ENCODE peak calls at places on chromosomes 13 and 19, in nine cellular contexts. W, M, X, C, U, O, B, Y and Z are unnamed samples.

GRCh38 chr13:21929400-21929799 is 258.5 kb downstream of the FGF9 start:
- DNase-seq in U (no peak), X (no peak), C (no peak), Y (no peak), O (no peak), M (no peak), B (no peak), W (no peak), Z (no peak)

GRCh38 chr19:5093297-5093858 is 124.5 kb downstream of the KDM4B start:
- DNase-seq in M (no peak), X (no peak), B (peak; percentile 61), W (no peak), C (peak; percentile 64), O (no peak), Y (no peak), U (no peak), Z (no peak)

GRCh38 chr13:94947392-94947791 is 235.0 kb upstream of the SOX21 start:
- DNase-seq in M (no peak), O (no peak), B (no peak), U (no peak), C (no peak), Y (no peak), X (no peak), W (no peak), Z (no peak)

GRCh38 chr13:68993154-68993553 is 1114.5 kb upstream of the ATXN8OS start:
- DNase-seq in W (no peak), O (no peak), M (no peak), B (no peak), C (no peak), Y (no peak), X (no peak), U (no peak), Z (no peak)

GRCh38 chr13:99045396-99045795 is 67.5 kb upstream of the DOCK9 start:
- DNase-seq in U (no peak), B (no peak), O (no peak), C (no peak), Y (no peak), X (no peak), W (no peak), M (peak; percentile 58), Z (no peak)

GRCh38 chr13:27264181-27264580 is 6.4 kb upstream of the RASL11A start:
- DNase-seq in M (peak; percentile 89), O (no peak), C (no peak), X (no peak), U (no peak), B (no peak), W (no peak), Y (no peak), Z (no peak)

GRCh38 chr13:95155093-95155492 is 146.2 kb downstream of the ABCC4 start:
- DNase-seq in W (no peak), C (no peak), Y (no peak), M (no peak), U (no peak), X (no peak), O (no peak), B (no peak), Z (no peak)

GRCh38 chr13:51557875-51558604 is 26.2 kb upstream of the WDFY2 start:
- DNase-seq in B (no peak), U (peak; percentile 44), M (peak; percentile 88), W (no peak), Y (no peak), O (no peak), X (no peak), C (no peak), Z (no peak)

GRCh38 chr19:38784224-38784623 is 4.8 kb upstream of the LGALS7B start:
- DNase-seq in U (no peak), B (no peak), Y (no peak), X (no peak), W (no peak), O (no peak), C (no peak), M (peak; percentile 46), Z (no peak)

DNA sequence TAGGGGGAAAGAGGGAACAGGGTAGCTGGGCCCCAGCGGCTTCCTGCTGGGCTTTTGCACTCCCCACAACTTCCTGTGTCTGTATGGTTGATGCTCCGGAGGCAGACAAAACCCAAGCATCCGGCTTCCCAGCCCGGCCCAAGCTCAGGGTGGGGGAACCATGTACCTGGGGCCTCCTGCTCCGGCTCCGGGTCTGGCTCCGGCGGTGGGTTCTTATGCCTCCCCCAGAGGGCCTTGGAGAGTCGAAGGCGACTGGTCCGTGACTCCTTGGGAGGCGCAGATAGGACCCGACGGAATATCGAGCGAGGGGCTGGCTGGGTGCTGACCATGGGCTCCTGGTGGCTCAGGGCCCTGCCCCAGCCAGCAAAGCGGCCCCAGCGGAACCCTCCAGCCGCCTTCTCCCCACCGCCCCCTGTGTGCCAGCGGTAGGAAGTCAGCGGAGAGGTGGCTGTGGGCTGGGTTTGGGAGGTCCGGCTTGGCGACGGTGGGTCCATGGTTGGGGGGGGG is 426 bp downstream of the RASAL3 start:
- DNase-seq in C (no peak), X (no peak), U (no peak), W (no peak), O (peak; percentile 64), Y (peak; percentile 20), B (no peak), M (no peak), Z (peak; percentile 63)
- TF ChIP-seq POLR2A in C (no peak), X (no peak), U (no peak), W (no peak), O (peak; percentile 21), Y (no peak), B (no peak), M (no peak), Z (no peak)

GRCh38 chr19:57978586-57979289 is 4.4 kb upstream of the C19orf18 start:
- DNase-seq in M (no peak), W (no peak), O (no peak), B (no peak), Y (no peak), U (no peak), C (no peak), X (no peak), Z (no peak)

DNA sequence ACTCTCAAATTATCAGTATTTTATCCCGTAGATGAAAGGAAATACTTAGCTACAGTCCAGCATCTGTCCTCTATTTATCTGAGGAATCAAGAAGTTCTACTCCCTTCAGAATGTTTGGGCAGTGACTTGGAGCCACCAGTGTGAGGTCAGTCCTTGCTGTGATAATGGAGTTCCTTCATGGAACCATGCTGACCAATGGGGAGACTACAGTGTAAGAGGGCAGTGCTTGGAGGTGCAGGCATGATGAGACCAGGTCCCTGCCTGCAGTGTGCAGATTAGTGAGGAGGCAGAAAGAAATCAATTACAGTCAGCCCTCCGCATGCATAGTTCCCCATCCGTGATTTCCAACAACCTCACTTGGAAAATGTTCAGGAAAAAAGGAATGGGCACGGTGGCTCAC is at the start of gene C19orf18:
- DNase-seq in M (no peak), O (no peak), U (no peak), W (no peak), B (no peak), C (no peak), Y (no peak), X (no peak), Z (no peak)
- H3K9me3 ChIP-seq in M (peaks cover 89% of the 10 kb centered on the region), O (peaks cover 85% of the 10 kb centered on the region), U (no peaks in the 10 kb centered on the region), W (peaks cover 43% of the 10 kb centered on the region), B (no peaks in the 10 kb centered on the region), C (peaks cover 4% of the 10 kb centered on the region), Y (peaks cover 24% of the 10 kb centered on the region), X (peaks cover 22% of the 10 kb centered on the region), Z (peaks cover 80% of the 10 kb centered on the region)

GRCh38 chr13:19960673-19961015 is 2.1 kb downstream of the ZMYM2 start:
- DNase-seq in B (no peak), W (no peak), M (no peak), U (no peak), O (no peak), Y (no peak), X (no peak), C (no peak), Z (no peak)

GRCh38 chr13:19959831-19960672 is 1.5 kb downstream of the ZMYM2 start:
- DNase-seq in C (peak; percentile 92), X (peak; percentile 62), U (peak; percentile 71), B (peak; percentile 81), Y (peak; percentile 73), O (peak; percentile 88), M (peak; percentile 90), W (peak; percentile 89), Z (peak; percentile 91)

GRCh38 chr13:19959141-19959830 is 759 bp downstream of the ZMYM2 start:
- DNase-seq in M (peak; percentile 39), Y (peak; percentile 7), B (peak; percentile 52), O (peak; percentile 61), U (peak; percentile 57), C (peak; percentile 62), X (peak; percentile 21), W (peak; percentile 42), Z (peak; percentile 79)

GRCh38 chr13:19957320-19958118 is 1.0 kb upstream of the ZMYM2 start:
- DNase-seq in O (peak; percentile 82), C (peak; percentile 94), M (peak; percentile 18), B (no peak), W (peak; percentile 65), U (peak; percentile 76), Y (peak; percentile 17), X (peak; percentile 69), Z (peak; percentile 89)

DNA sequence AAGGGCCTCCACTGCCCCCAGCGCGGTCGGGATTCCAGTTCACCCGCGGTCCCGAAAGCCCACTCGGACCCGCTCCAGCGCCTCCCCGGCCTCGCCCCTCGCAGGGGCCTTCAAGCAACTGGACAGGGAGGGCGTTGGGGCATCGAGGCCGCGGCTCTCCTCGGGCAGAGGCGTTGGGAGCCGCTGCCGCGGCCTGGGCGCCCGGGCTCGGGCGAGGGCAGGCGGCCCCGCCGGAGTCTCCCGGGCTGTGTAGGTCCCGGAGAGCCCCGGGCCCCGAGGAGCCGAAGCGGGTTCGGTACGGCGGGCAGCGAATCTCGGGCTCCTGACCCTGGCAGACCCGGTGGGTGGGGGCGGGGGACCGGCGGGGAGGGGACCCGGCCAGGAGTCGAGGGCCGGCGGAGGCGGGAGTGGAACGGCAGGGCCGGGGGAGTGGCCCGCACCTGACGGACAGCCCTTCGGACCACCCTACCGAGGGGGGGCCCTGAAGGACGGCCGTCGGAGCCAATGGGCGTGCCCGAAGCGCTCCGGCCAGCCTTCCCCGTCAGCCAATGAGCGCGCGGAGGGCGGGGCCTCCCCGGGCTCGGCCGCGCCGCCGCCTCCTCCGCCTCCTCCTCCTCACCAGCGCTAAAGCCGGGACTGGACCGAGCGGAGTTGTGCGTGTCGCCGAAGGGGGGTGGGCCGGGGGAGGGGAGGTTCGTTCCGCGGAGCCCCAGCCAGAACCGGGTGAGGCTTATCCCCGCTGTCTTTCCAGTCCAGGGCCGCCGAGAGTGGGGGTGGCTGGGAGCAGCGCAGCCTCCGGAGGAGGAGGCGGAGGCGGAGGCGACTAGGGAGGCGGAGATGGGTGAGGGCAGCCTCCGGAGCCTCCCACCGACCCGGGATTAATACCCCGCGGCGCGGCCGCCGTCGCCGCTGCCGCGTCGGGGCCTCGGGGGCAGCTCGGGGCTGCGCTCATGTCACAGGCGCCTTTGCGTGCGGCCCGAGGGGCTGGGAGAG is at the start of gene ZMYM2:
- DNase-seq in M (peak; percentile 95), X (peak; percentile 96), W (peak; percentile 98), C (peak; percentile 99), U (peak; percentile 99), B (peak; percentile 94), Y (peak; percentile 78), O (peak; percentile 99), Z (peak; percentile 98)
- TF ChIP-seq POLR2A in M (peak; percentile 77), X (no peak), W (peak; percentile 80), C (peak; percentile 34), U (peak; percentile 77), B (peak; percentile 40), Y (peak; percentile 80), O (peak; percentile 86), Z (no peak)

DNA sequence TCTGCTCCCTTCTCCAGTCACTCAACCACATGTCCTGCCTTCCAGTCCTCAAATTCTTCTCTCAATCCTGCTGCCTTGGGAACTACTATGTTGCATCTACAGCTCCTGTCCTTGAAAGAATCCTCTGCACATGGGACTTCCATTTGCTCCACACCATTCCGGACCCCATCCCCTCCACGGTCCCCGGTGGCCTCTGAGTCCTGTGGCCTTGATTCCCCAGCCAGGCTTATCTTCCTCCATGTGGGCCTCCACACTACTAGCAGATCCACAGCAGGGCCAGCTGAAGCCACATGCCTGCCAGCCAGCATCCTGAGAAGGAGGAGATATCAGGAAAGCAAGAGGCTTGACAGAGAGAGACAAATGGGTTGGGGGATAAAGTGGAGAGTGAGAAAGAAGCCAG is 1323.8 kb downstream of the UQCRFS1 start:
- DNase-seq in U (no peak), X (no peak), M (no peak), O (no peak), C (no peak), B (no peak), W (no peak), Y (no peak), Z (no peak)
- H3K9me3 ChIP-seq in U (no peaks in the 10 kb centered on the region), X (no peaks in the 10 kb centered on the region), M (peaks cover 42% of the 10 kb centered on the region), O (no peaks in the 10 kb centered on the region), C (no peaks in the 10 kb centered on the region), B (no peaks in the 10 kb centered on the region), W (no peaks in the 10 kb centered on the region), Y (no peaks in the 10 kb centered on the region), Z (no peaks in the 10 kb centered on the region)